ENCODE peak calls at places on chromosomes 12 and 14, in six cellular contexts. V, Q, A, P, D and J are unnamed samples.

GRCh38 chr12:50195832-50196231 is 28.7 kb upstream of the CERS5 start:
- DNase-seq in A (no peak), D (no peak), Q (no peak), P (no peak), V (no peak), J (no peak)

GRCh38 chr14:50366115-50366514 is 30.6 kb downstream of the CDKL1 start:
- DNase-seq in Q (no peak), P (no peak), D (no peak), A (no peak), V (no peak), J (no peak)

GRCh38 chr12:68040450-68041075 is 51.3 kb downstream of the IFNG-AS1 start:
- DNase-seq in A (peak; percentile 58), D (peak; percentile 56), P (peak; percentile 58), V (peak; percentile 74), Q (peak; percentile 82), J (peak; percentile 83)

GRCh38 chr12:65100140-65100539 is 21.0 kb downstream of the WIF1 start:
- DNase-seq in D (no peak), V (peak; percentile 13), A (no peak), Q (no peak), P (no peak), J (no peak)

GRCh38 chr12:5013206-5013830 is 30.4 kb upstream of the KCNA5 start:
- DNase-seq in Q (no peak), P (no peak), D (no peak), A (no peak), V (no peak), J (no peak)

GRCh38 chr12:100959481-100959880 is 164.9 kb downstream of the ANO4 start:
- DNase-seq in A (no peak), V (no peak), Q (no peak), P (no peak), D (no peak), J (no peak)

GRCh38 chr12:27771470-27772327 is 8.3 kb upstream of the KLHL42 start:
- DNase-seq in V (no peak), A (no peak), Q (no peak), P (no peak), D (no peak), J (no peak)

GRCh38 chr12:130783110-130783715 is 55.8 kb downstream of the STX2 start:
- DNase-seq in P (no peak), Q (no peak), A (no peak), V (no peak), D (no peak), J (no peak)

GRCh38 chr12:15627995-15628945 is 160.9 kb downstream of the EPS8 start:
- DNase-seq in A (no peak), P (no peak), V (no peak), D (no peak), Q (peak; percentile 10), J (no peak)

GRCh38 chr14:80095623-80096022 is 115.7 kb downstream of the DIO2 start:
- DNase-seq in A (no peak), D (no peak), V (no peak), Q (no peak), P (no peak), J (no peak)

GRCh38 chr14:105069887-105070759 is 4.9 kb upstream of the GPR132 start:
- DNase-seq in D (no peak), P (peak; percentile 80), A (no peak), Q (no peak), V (no peak), J (peak; percentile 83)

GRCh38 chr12:27999521-27999920 is 27.0 kb upstream of the PTHLH start:
- DNase-seq in V (peak; percentile 82), D (no peak), A (no peak), Q (no peak), P (no peak), J (no peak)

GRCh38 chr12:94689002-94689645 is 38.8 kb upstream of the TMCC3 start:
- DNase-seq in Q (no peak), P (no peak), D (no peak), A (no peak), V (no peak), J (no peak)

GRCh38 chr12:75834591-75834990 is 197.0 kb downstream of the PHLDA1 start:
- DNase-seq in V (no peak), Q (no peak), P (no peak), D (no peak), A (no peak), J (no peak)

GRCh38 chr14:101843665-101844064 is 82.2 kb downstream of the PPP2R5C start:
- DNase-seq in A (peak; percentile 52), P (peak; percentile 69), V (no peak), D (no peak), Q (no peak), J (peak; percentile 80)

GRCh38 chr12:69430942-69431603 is 39.1 kb upstream of the FRS2 start:
- DNase-seq in V (no peak), P (no peak), A (no peak), D (no peak), Q (peak; percentile 13), J (no peak)

GRCh38 chr12:16555630-16556029 is 50.3 kb downstream of the LMO3 start:
- DNase-seq in Q (no peak), P (no peak), D (no peak), A (no peak), V (peak; percentile 6), J (no peak)

GRCh38 chr14:93956514-93957332 is 19.6 kb downstream of the ASB2 start:
- DNase-seq in D (no peak), V (no peak), Q (peak; percentile 85), A (no peak), P (no peak), J (no peak)

GRCh38 chr12:55717397-55718007 is 1.7 kb downstream of the BLOC1S1 start:
- DNase-seq in V (peak; percentile 84), Q (no peak), P (peak; percentile 58), D (no peak), A (no peak), J (peak; percentile 47)

GRCh38 chr12:92030618-92031017 is 115.0 kb downstream of the BTG1 start:
- DNase-seq in V (no peak), Q (no peak), A (peak; percentile 68), P (peak; percentile 25), D (no peak), J (peak; percentile 76)